ENCODE peak calls at places on chromosomes 7 and 10, in ten cellular contexts. N, J, X, E, F, M, O, V, I and B are unnamed samples.

GRCh38 chr10:131874991-131875451 is 25.8 kb upstream of the PPP2R2D start:
- DNase-seq in X (peak; percentile 95), V (no peak), E (peak; percentile 75), O (peak; percentile 70), I (peak; percentile 80), M (peak; percentile 75), N (peak; percentile 90), J (peak; percentile 82), F (peak; percentile 70), B (no peak)

GRCh38 chr7:92634924-92635519 is 44.8 kb upstream of the FAM133B start:
- DNase-seq in M (no peak), I (no peak), J (peak; percentile 84), E (no peak), X (no peak), V (no peak), O (peak; percentile 85), N (peak; percentile 48), F (peak; percentile 36), B (no peak)

GRCh38 chr7:4714161-4714700 is 32.1 kb downstream of the FOXK1 start:
- DNase-seq in J (no peak), E (no peak), I (no peak), O (no peak), M (no peak), F (no peak), X (no peak), V (no peak), N (no peak), B (no peak)

GRCh38 chr10:119417852-119418251 is 124.7 kb downstream of the RGS10 start:
- DNase-seq in F (no peak), X (no peak), O (no peak), E (no peak), V (no peak), I (no peak), M (no peak), N (no peak), J (no peak), B (no peak)

GRCh38 chr10:74186678-74187077 is 35.7 kb downstream of the ADK start:
- DNase-seq in N (no peak), X (no peak), I (no peak), E (no peak), O (no peak), M (no peak), J (no peak), F (peak; percentile 47), V (no peak), B (no peak)

GRCh38 chr10:69731184-69731583 is 70.5 kb upstream of the COL13A1 start:
- DNase-seq in N (no peak), V (no peak), E (no peak), F (peak; percentile 74), J (no peak), I (no peak), O (peak; percentile 44), M (no peak), X (no peak), B (no peak)

GRCh38 chr10:92993671-92994304 is 66.8 kb upstream of the CYP26C1 start:
- DNase-seq in M (no peak), I (no peak), X (no peak), O (no peak), V (no peak), N (peak; percentile 69), E (no peak), F (no peak), J (no peak), B (no peak)

GRCh38 chr10:100349672-100350071 is 2.6 kb downstream of the SCD start:
- DNase-seq in F (no peak), M (no peak), V (no peak), J (no peak), N (no peak), X (no peak), I (no peak), E (no peak), O (no peak), B (no peak)

GRCh38 chr7:77353911-77354310 is 62.2 kb downstream of the GSAP start:
- DNase-seq in O (no peak), E (no peak), I (no peak), V (no peak), N (no peak), F (no peak), M (no peak), X (no peak), J (no peak), B (no peak)